ENCODE peak calls at places on chromosomes 2 and 18, in four cellular contexts. U, B, R and S are unnamed samples.

GRCh38 chr2:183868707-183869106 is 729.6 kb upstream of the ZNF804A start:
- DNase-seq in B (no peak), U (no peak), R (no peak), S (no peak)

GRCh38 chr2:159086332-159086731 is 117.9 kb downstream of the TANC1 start:
- DNase-seq in U (no peak), B (no peak), R (no peak), S (no peak)

GRCh38 chr18:457120-457519 is 43.4 kb downstream of the COLEC12 start:
- DNase-seq in B (no peak), R (peak), U (peak), S (no peak)

GRCh38 chr2:61743004-61743403 is 110.9 kb downstream of the FAM161A start:
- DNase-seq in R (no peak), B (no peak), U (no peak), S (no peak)

GRCh38 chr2:88950010-88950409 is 258.5 kb downstream of the RPIA start:
- DNase-seq in R (no peak), U (no peak), B (peak), S (no peak)

GRCh38 chr18:62522178-62522509 is 681 bp upstream of the ZCCHC2 start:
- DNase-seq in R (no peak), U (no peak), B (no peak), S (no peak)

GRCh38 chr2:54336977-54337255 is 80.9 kb upstream of the TSPYL6 start:
- DNase-seq in U (no peak), R (no peak), B (no peak), S (no peak)

GRCh38 chr2:237167934-237168333 is 82.2 kb downstream of the COPS8 start:
- DNase-seq in R (no peak), B (no peak), U (no peak), S (no peak)

GRCh38 chr2:136126527-136126926 is 8.6 kb upstream of the CXCR4 start:
- DNase-seq in U (no peak), R (no peak), B (no peak), S (no peak)

GRCh38 chr2:70460333-70460732 is 93.3 kb downstream of the TGFA start:
- DNase-seq in B (no peak), U (no peak), R (no peak), S (no peak)

GRCh38 chr2:101921319-101921960 is 70.3 kb upstream of the IL1R2 start:
- DNase-seq in B (peak), U (no peak), R (no peak), S (peak)

GRCh38 chr18:28065031-28065792 is 111.7 kb downstream of the CDH2 start:
- DNase-seq in U (no peak), R (peak), B (no peak), S (no peak)

GRCh38 chr2:20916604-20917286 is 93.8 kb upstream of the LDAH start:
- DNase-seq in B (no peak), U (no peak), R (no peak), S (no peak)

GRCh38 chr2:237998530-237998929 is 31.7 kb downstream of the UBE2F start:
- DNase-seq in R (no peak), U (no peak), B (no peak), S (no peak)

GRCh38 chr18:57547260-57547659 is 39.2 kb downstream of the FECH start:
- DNase-seq in U (no peak), B (no peak), R (no peak), S (no peak)

GRCh38 chr2:66537001-66537400 is 102.1 kb downstream of the MEIS1 start:
- DNase-seq in U (peak), B (no peak), R (no peak), S (no peak)

GRCh38 chr18:50092250-50092780 is 102.6 kb downstream of the MYO5B start:
- DNase-seq in U (no peak), B (no peak), R (no peak), S (no peak)

GRCh38 chr2:190469770-190470169 is 61.6 kb downstream of the MFSD6 start:
- DNase-seq in U (peak), R (no peak), B (peak), S (no peak)

GRCh38 chr18:14092625-14093361 is 39.4 kb downstream of the ZNF519 start:
- DNase-seq in R (no peak), B (no peak), U (no peak), S (no peak)

GRCh38 chr2:188870289-188870688 is 103.9 kb upstream of the COL3A1 start:
- DNase-seq in B (peak), R (peak), U (no peak), S (no peak)

GRCh38 chr2:117738991-117739839 is 75.3 kb upstream of the DDX18 start:
- DNase-seq in B (no peak), U (no peak), R (no peak), S (no peak)

GRCh38 chr2:40639294-40639693 is 187.4 kb upstream of the SLC8A1 start:
- DNase-seq in R (no peak), B (no peak), U (no peak), S (no peak)

GRCh38 chr2:188746727-188747126 is 227.4 kb upstream of the COL3A1 start:
- DNase-seq in R (no peak), B (no peak), U (no peak), S (no peak)

GRCh38 chr2:216648105-216648504 is 14.9 kb downstream of the IGFBP2 start:
- DNase-seq in U (no peak), B (no peak), R (peak), S (no peak)

GRCh38 chr2:224938670-224939309 is 103.5 kb downstream of the DOCK10 start:
- DNase-seq in U (no peak), R (no peak), B (no peak), S (no peak)

GRCh38 chr2:70087703-70088507 is 628 bp downstream of the PCBP1 start:
- DNase-seq in R (peak), B (no peak), U (peak), S (no peak)

GRCh38 chr18:56162316-56162715 is 476.1 kb downstream of the TXNL1 start:
- DNase-seq in U (no peak), R (no peak), B (no peak), S (no peak)